ENCODE peak calls at places on chromosome 18, in seven cellular contexts. V is H54; K is activated CD8-positive, alpha-beta memory T cell treated with anti-CD3 and anti-CD28 coated beads for 24 hours; S is AG10803; E is AG08395; P is breast epithelium; U is BE2C. N is an unnamed sample.

GRCh38 chr18:21264651-21265050 is 22.6 kb downstream of the GREB1L start:
- DNase-seq in V (no peak), K (no peak), S (no peak), E (no peak), P (no peak), U (no peak), N (peak; percentile 35)

GRCh38 chr18:3665780-3666525 is 216.0 kb downstream of the TGIF1 start:
- DNase-seq in V (peak; percentile 67), K (peak; percentile 87), S (peak; percentile 85), E (peak; percentile 89), P (peak; percentile 86), U (peak; percentile 54), N (peak; percentile 62)

GRCh38 chr18:8151176-8151575 is 458.1 kb upstream of the RAB12 start:
- DNase-seq in V (no peak), K (no peak), S (no peak), E (no peak), P (no peak), U (no peak), N (no peak)

GRCh38 chr18:58228176-58228575 is 184.2 kb downstream of the NEDD4L start:
- DNase-seq in V (no peak), K (no peak), S (no peak), E (no peak), P (no peak), U (no peak), N (no peak)

GRCh38 chr18:76565238-76566173 is 70.5 kb upstream of the ZNF516 start:
- DNase-seq in V (peak; percentile 21), K (no peak), S (peak; percentile 98), E (peak; percentile 93), P (peak; percentile 74), U (peak; percentile 53), N (peak; percentile 13)

GRCh38 chr18:41870817-41871216 is 84.2 kb upstream of the PIK3C3 start:
- DNase-seq in V (no peak), K (no peak), S (no peak), E (no peak), P (no peak), U (no peak), N (no peak)

GRCh38 chr18:24538421-24539264 is 78.2 kb downstream of the HRH4 start:
- DNase-seq in V (no peak), K (no peak), S (no peak), E (no peak), P (no peak), U (no peak), N (no peak)

GRCh38 chr18:6543330-6543908 is 128.7 kb upstream of the L3MBTL4 start:
- DNase-seq in V (no peak), K (no peak), S (peak; percentile 40), E (peak; percentile 40), P (no peak), U (no peak), N (peak; percentile 19)

GRCh38 chr18:57915848-57916596 is 112.9 kb upstream of the ATP8B1 start:
- DNase-seq in V (no peak), K (no peak), S (no peak), E (no peak), P (peak; percentile 32), U (peak; percentile 12), N (no peak)

GRCh38 chr18:58402247-58402646 is 226.6 kb downstream of the ALPK2 start:
- DNase-seq in V (no peak), K (no peak), S (no peak), E (peak; percentile 53), P (peak; percentile 55), U (peak; percentile 16), N (no peak)

GRCh38 chr18:47953471-47953931 is 23.0 kb upstream of the SMAD2 start:
- DNase-seq in V (peak; percentile 18), K (peak; percentile 61), S (peak; percentile 86), E (peak; percentile 88), P (peak; percentile 32), U (peak; percentile 53), N (no peak)

GRCh38 chr18:73235491-73235890 is 367.7 kb upstream of the NETO1 start:
- DNase-seq in V (no peak), K (no peak), S (peak; percentile 83), E (no peak), P (no peak), U (no peak), N (no peak)

GRCh38 chr18:39806519-39806918 is 2148.5 kb upstream of the PIK3C3 start:
- DNase-seq in V (no peak), K (no peak), S (peak; percentile 11), E (no peak), P (no peak), U (no peak), N (no peak)

GRCh38 chr18:79511671-79512301 is 116.1 kb downstream of the NFATC1 start:
- DNase-seq in V (no peak), K (no peak), S (no peak), E (no peak), P (peak; percentile 11), U (no peak), N (no peak)

GRCh38 chr18:55319517-55319905 is 268.5 kb downstream of the TCF4 start:
- DNase-seq in V (no peak), K (no peak), S (peak; percentile 83), E (peak; percentile 19), P (no peak), U (no peak), N (no peak)

GRCh38 chr18:36547544-36547943 is 250.0 kb downstream of the FHOD3 start:
- DNase-seq in V (no peak), K (no peak), S (no peak), E (no peak), P (no peak), U (no peak), N (no peak)

GRCh38 chr18:31610841-31611240 is 19.2 kb downstream of the TTR start:
- DNase-seq in V (no peak), K (no peak), S (no peak), E (no peak), P (no peak), U (peak; percentile 6), N (no peak)

GRCh38 chr18:70659026-70659726 is 370.3 kb downstream of the SOCS6 start:
- DNase-seq in V (no peak), K (no peak), S (no peak), E (no peak), P (no peak), U (no peak), N (no peak)

GRCh38 chr18:31678425-31678824 is 6.0 kb downstream of the B4GALT6 start:
- DNase-seq in V (no peak), K (no peak), S (no peak), E (no peak), P (no peak), U (no peak), N (no peak)

GRCh38 chr18:45521151-45521550 is 94.1 kb upstream of the SLC14A2 start:
- DNase-seq in V (no peak), K (no peak), S (peak; percentile 93), E (peak; percentile 81), P (no peak), U (no peak), N (no peak)

GRCh38 chr18:400466-400865 is 100.0 kb downstream of the COLEC12 start:
- DNase-seq in V (no peak), K (no peak), S (peak; percentile 99), E (peak; percentile 74), P (no peak), U (no peak), N (no peak)

GRCh38 chr18:38025433-38026038 is 459.9 kb upstream of the CELF4 start:
- DNase-seq in V (no peak), K (no peak), S (peak; percentile 1), E (peak; percentile 5), P (no peak), U (no peak), N (no peak)

GRCh38 chr18:8704361-8705279 is 736 bp upstream of the MTCL1 start:
- DNase-seq in V (peak; percentile 88), K (peak; percentile 92), S (peak; percentile 98), E (peak; percentile 98), P (peak; percentile 76), U (peak; percentile 87), N (peak; percentile 74)

GRCh38 chr18:48834421-48835011 is 116.2 kb downstream of the SMAD7 start:
- DNase-seq in V (peak; percentile 80), K (peak; percentile 87), S (peak; percentile 90), E (peak; percentile 93), P (peak; percentile 45), U (peak; percentile 40), N (no peak)

GRCh38 chr18:63002305-63002704 is 287.0 kb downstream of the PHLPP1 start:
- DNase-seq in V (no peak), K (no peak), S (no peak), E (no peak), P (no peak), U (no peak), N (no peak)

GRCh38 chr18:48961547-48961946 is 10.8 kb upstream of the SMAD7 start:
- DNase-seq in V (no peak), K (no peak), S (no peak), E (no peak), P (no peak), U (no peak), N (no peak)

GRCh38 chr18:49460958-49461601 is 635 bp upstream of the DYM start:
- DNase-seq in V (no peak), K (no peak), S (peak; percentile 63), E (no peak), P (no peak), U (no peak), N (no peak)

GRCh38 chr18:8988262-8988871 is 114.1 kb upstream of the NDUFV2 start:
- DNase-seq in V (peak; percentile 45), K (peak; percentile 75), S (peak; percentile 66), E (peak; percentile 60), P (no peak), U (peak; percentile 57), N (no peak)

GRCh38 chr18:77105680-77106079 is 26.9 kb downstream of the MBP start:
- DNase-seq in V (no peak), K (no peak), S (no peak), E (no peak), P (no peak), U (no peak), N (no peak)

GRCh38 chr18:66874812-66875474 is 271.1 kb upstream of the CDH19 start:
- DNase-seq in V (no peak), K (no peak), S (no peak), E (no peak), P (no peak), U (no peak), N (no peak)

GRCh38 chr18:22223263-22223960 is 54.0 kb downstream of the GATA6 start:
- DNase-seq in V (peak; percentile 41), K (no peak), S (peak; percentile 73), E (peak; percentile 86), P (peak; percentile 93), U (peak; percentile 34), N (no peak)

GRCh38 chr18:58098706-58099105 is 54.7 kb downstream of the NEDD4L start:
- DNase-seq in V (no peak), K (no peak), S (peak; percentile 19), E (no peak), P (no peak), U (no peak), N (no peak)

GRCh38 chr18:12031836-12032235 is 50.5 kb downstream of the IMPA2 start:
- DNase-seq in V (no peak), K (no peak), S (peak; percentile 87), E (peak; percentile 82), P (peak; percentile 53), U (no peak), N (no peak)

GRCh38 chr18:47724186-47724975 is 206.1 kb downstream of the SMAD2 start:
- DNase-seq in V (no peak), K (no peak), S (no peak), E (no peak), P (no peak), U (no peak), N (no peak)

GRCh38 chr18:50662177-50662576 is 102.3 kb downstream of the MAPK4 start:
- DNase-seq in V (no peak), K (no peak), S (no peak), E (no peak), P (no peak), U (no peak), N (no peak)

GRCh38 chr18:31942999-31943894 is at the start of gene TRAPPC8:
- DNase-seq in V (peak; percentile 79), K (peak; percentile 95), S (peak; percentile 98), E (peak; percentile 97), P (peak; percentile 97), U (peak; percentile 93), N (peak; percentile 97)

GRCh38 chr18:60050821-60051220 is 151.0 kb downstream of the PMAIP1 start:
- DNase-seq in V (no peak), K (no peak), S (no peak), E (no peak), P (no peak), U (no peak), N (no peak)

GRCh38 chr18:22347624-22348511 is 69.8 kb downstream of the CTAGE1 start:
- DNase-seq in V (no peak), K (peak; percentile 76), S (no peak), E (no peak), P (no peak), U (no peak), N (no peak)

N was measured in NCI-H1930.